ENCODE peak calls at places on chromosomes 5 and 9, in five cellular contexts. G, U, E, B and Q are unnamed samples.

GRCh38 chr9:72537011-72537545 is 15.7 kb downstream of the TMC1 start:
- DNase-seq in G (no peak), U (no peak), E (no peak), B (no peak), Q (no peak)

GRCh38 chr9:97809666-97810344 is 43.2 kb upstream of the FOXE1 start:
- DNase-seq in G (no peak), U (no peak), E (no peak), B (no peak), Q (peak)

GRCh38 chr9:89523948-89524347 is 26.0 kb upstream of the SEMA4D start:
- DNase-seq in G (no peak), U (no peak), E (no peak), B (no peak), Q (no peak)

GRCh38 chr5:156949424-156949823 is 13.6 kb downstream of the TIMD4 start:
- DNase-seq in G (no peak), U (no peak), E (no peak), B (no peak), Q (no peak)

GRCh38 chr5:75668988-75669760 is 48.1 kb downstream of the POC5 start:
- DNase-seq in G (no peak), U (no peak), E (peak), B (peak), Q (peak)

GRCh38 chr5:65611524-65611923 is 12.6 kb downstream of the TRIM23 start:
- DNase-seq in G (no peak), U (no peak), E (no peak), B (peak), Q (no peak)

GRCh38 chr9:92512622-92513021 is 23.2 kb downstream of the ECM2 start:
- DNase-seq in G (no peak), U (no peak), E (no peak), B (no peak), Q (no peak)

GRCh38 chr9:134748637-134749036 is 107.0 kb downstream of the COL5A1 start:
- DNase-seq in G (no peak), U (no peak), E (no peak), B (no peak), Q (no peak)

GRCh38 chr9:124477211-124478013 is 27.2 kb downstream of the ADGRD2 start:
- DNase-seq in G (no peak), U (no peak), E (no peak), B (no peak), Q (no peak)

GRCh38 chr9:96417610-96418073 is 528 bp downstream of the ZNF367 start:
- DNase-seq in G (no peak), U (no peak), E (no peak), B (no peak), Q (peak)

GRCh38 chr5:14101922-14102321 is 41.2 kb upstream of the TRIO start:
- DNase-seq in G (no peak), U (no peak), E (no peak), B (no peak), Q (no peak)

GRCh38 chr5:123708074-123708806 is 196.3 kb downstream of the CSNK1G3 start:
- DNase-seq in G (no peak), U (no peak), E (no peak), B (no peak), Q (peak)

GRCh38 chr9:4489562-4489918 is 728 bp upstream of the SLC1A1 start:
- DNase-seq in G (no peak), U (no peak), E (no peak), B (no peak), Q (no peak)

GRCh38 chr5:65737842-65738241 is 15.8 kb downstream of the NLN start:
- DNase-seq in G (no peak), U (no peak), E (no peak), B (no peak), Q (no peak)

GRCh38 chr5:61059499-61059898 is 102.8 kb downstream of the SMIM15 start:
- DNase-seq in G (no peak), U (no peak), E (no peak), B (no peak), Q (no peak)

GRCh38 chr5:33049845-33050244 is 338.7 kb downstream of the NPR3 start:
- DNase-seq in G (no peak), U (peak), E (no peak), B (peak), Q (peak)

GRCh38 chr9:91948061-91948422 is 2.0 kb downstream of the ROR2 start:
- DNase-seq in G (no peak), U (no peak), E (no peak), B (no peak), Q (no peak)

GRCh38 chr5:10192309-10192708 is 57.4 kb downstream of the ATPSCKMT start:
- DNase-seq in G (no peak), U (no peak), E (no peak), B (no peak), Q (no peak)

GRCh38 chr5:80124519-80124918 is 89.4 kb downstream of the THBS4 start:
- DNase-seq in G (no peak), U (no peak), E (no peak), B (no peak), Q (no peak)

GRCh38 chr9:86944974-86945867 is 2.1 kb downstream of the GAS1 start:
- DNase-seq in G (no peak), U (no peak), E (no peak), B (no peak), Q (no peak)

GRCh38 chr5:127216906-127217675 is 73.5 kb upstream of the MEGF10 start:
- DNase-seq in G (no peak), U (no peak), E (no peak), B (no peak), Q (no peak)

GRCh38 chr5:178115136-178115834 is 2.0 kb downstream of the N4BP3 start:
- DNase-seq in G (peak), U (no peak), E (no peak), B (no peak), Q (no peak)

GRCh38 chr5:172442592-172442991 is 11.7 kb downstream of the SH3PXD2B start:
- DNase-seq in G (no peak), U (no peak), E (no peak), B (no peak), Q (no peak)

GRCh38 chr5:80866372-80866771 is 93.8 kb upstream of the RASGRF2 start:
- DNase-seq in G (no peak), U (no peak), E (no peak), B (no peak), Q (no peak)

GRCh38 chr9:123763910-123764588 is 165.9 kb downstream of the DENND1A start:
- DNase-seq in G (no peak), U (no peak), E (no peak), B (no peak), Q (no peak)

GRCh38 chr5:56737002-56737621 is 78.2 kb upstream of the MAP3K1 start:
- DNase-seq in G (no peak), U (no peak), E (no peak), B (no peak), Q (peak)

GRCh38 chr9:128323786-128324185 is 1.1 kb downstream of the COQ4 start:
- DNase-seq in G (no peak), U (no peak), E (no peak), B (no peak), Q (no peak)

GRCh38 chr5:72109051-72109411 is 1.8 kb downstream of the MAP1B start:
- DNase-seq in G (no peak), U (no peak), E (no peak), B (no peak), Q (no peak)

GRCh38 chr9:95336281-95336680 is 18.8 kb upstream of the FANCC start:
- DNase-seq in G (no peak), U (no peak), E (no peak), B (peak), Q (peak)

GRCh38 chr5:75366787-75367186 is 29.8 kb downstream of the HMGCR start:
- DNase-seq in G (no peak), U (no peak), E (peak), B (no peak), Q (no peak)

GRCh38 chr5:100902406-100903035 is 561 bp downstream of the ST8SIA4 start:
- DNase-seq in G (no peak), U (no peak), E (no peak), B (no peak), Q (peak)

GRCh38 chr9:4674783-4675182 is 4.6 kb upstream of the CDC37L1 start:
- DNase-seq in G (no peak), U (no peak), E (no peak), B (peak), Q (no peak)

GRCh38 chr5:63563008-63563917 is 399.0 kb downstream of the HTR1A start:
- DNase-seq in G (no peak), U (no peak), E (no peak), B (no peak), Q (no peak)

GRCh38 chr9:122374885-122375420 is 4.1 kb downstream of the PTGS1 start:
- DNase-seq in G (no peak), U (no peak), E (no peak), B (no peak), Q (peak)

GRCh38 chr5:73496984-73497457 is 1.2 kb upstream of the BTF3 start:
- DNase-seq in G (no peak), U (peak), E (no peak), B (peak), Q (peak)

GRCh38 chr9:36134761-36135505 is 1.6 kb upstream of the GLIPR2 start:
- DNase-seq in G (peak), U (no peak), E (no peak), B (no peak), Q (no peak)

GRCh38 chr9:110922145-110922544 is 116.1 kb downstream of the LPAR1 start:
- DNase-seq in G (no peak), U (no peak), E (no peak), B (no peak), Q (no peak)

GRCh38 chr5:87845734-87846133 is 422.9 kb downstream of the TMEM161B start:
- DNase-seq in G (no peak), U (no peak), E (no peak), B (no peak), Q (no peak)

DNA sequence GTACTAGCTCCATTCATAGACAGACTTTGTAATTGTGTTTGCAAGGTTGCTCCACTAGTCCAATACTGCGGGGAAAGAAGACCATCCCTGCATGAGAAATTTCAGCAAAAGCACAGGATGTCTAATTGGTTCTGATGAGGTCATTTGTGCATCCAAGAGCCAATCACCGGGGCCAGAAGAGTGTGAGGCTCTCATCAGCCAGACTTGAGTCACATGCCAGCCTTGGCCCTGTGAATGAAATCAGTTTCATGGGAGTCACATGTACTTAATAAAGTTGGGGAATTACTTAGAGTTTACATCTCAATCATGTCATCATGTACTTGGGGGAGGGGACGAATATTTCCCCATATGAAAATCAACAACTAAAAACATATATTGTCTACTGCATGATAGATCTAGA is 1236.0 kb downstream of the MAT2B start:
- DNase-seq in G (no peak), U (no peak), E (no peak), B (no peak), Q (no peak)
- H2AFZ ChIP-seq in G (no peak), U (no peak), E (no peak), B (no peak), Q (no peak)

DNA sequence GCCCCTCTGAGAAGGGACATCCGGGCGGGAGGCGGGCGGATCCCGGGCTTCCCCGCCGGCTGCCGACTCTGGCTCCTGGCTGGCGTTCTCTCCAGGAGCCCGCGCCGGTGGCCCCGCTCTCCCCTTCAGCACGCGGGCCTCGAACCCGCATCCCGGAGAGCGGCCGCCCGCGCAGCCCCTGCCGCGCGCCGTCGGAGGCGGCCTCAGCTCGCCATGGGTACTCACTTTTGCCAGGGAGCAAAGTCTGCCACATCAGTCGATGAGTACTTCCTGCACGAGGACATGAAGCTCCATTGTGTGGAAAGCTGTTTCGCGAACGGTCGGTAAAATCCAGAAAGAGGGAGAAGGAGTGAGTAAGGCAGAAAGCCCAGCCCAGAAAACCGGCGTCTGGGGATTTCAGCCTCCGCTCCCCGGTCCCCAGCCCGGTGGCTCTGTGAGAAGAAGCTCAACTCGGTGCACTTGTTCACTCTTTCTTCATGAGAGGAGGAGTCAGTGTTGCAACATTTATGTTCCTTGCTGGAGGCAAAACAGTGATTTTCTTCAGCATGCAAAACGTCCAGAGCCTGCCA is at the start of gene PRLR:
- DNase-seq in G (no peak), U (no peak), E (no peak), B (peak), Q (no peak)
- TF ChIP-seq EZH2 in G (no peak), U (no peak), E (no peak), B (no peak), Q (peak)

DNA sequence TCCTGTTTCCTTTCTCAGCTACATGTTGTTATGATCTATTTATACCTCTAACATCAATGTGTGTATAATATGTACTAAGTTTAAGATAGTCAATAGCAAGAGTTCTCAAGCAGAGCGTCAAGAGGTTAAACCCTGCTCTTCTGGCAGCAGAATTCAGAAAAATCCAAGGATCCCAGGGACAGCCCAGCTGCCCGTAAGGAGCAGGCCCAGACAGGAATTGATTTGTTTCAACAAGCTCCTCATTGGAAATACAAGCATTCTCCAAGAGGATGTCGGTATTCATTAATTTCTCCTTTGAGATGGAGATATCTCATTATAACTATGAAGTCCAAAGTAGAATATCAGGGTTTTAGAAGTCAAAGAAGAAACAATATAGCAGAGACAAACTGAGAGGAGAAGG is 14.9 kb downstream of the EFNA5 start:
- DNase-seq in G (no peak), U (no peak), E (no peak), B (no peak), Q (peak)
- TF ChIP-seq MAX in G (no peak), U (no peak), E (no peak), B (no peak), Q (no peak)

GRCh38 chr5:132659598-132660493 is 1.9 kb downstream of the IL13 start:
- DNase-seq in G (no peak), U (no peak), E (no peak), B (no peak), Q (no peak)

GRCh38 chr5:132658383-132659302 is 670 bp downstream of the IL13 start:
- DNase-seq in G (no peak), U (no peak), E (no peak), B (no peak), Q (no peak)

GRCh38 chr5:132657676-132658382 is at the start of gene IL13:
- DNase-seq in G (no peak), U (no peak), E (no peak), B (no peak), Q (no peak)

GRCh38 chr5:132655821-132656773 is 1.9 kb upstream of the IL13 start:
- DNase-seq in G (no peak), U (no peak), E (no peak), B (no peak), Q (peak)

GRCh38 chr5:132656774-132657355 is 1.1 kb upstream of the IL13 start:
- DNase-seq in G (no peak), U (no peak), E (no peak), B (no peak), Q (no peak)
- H2AFZ ChIP-seq in G (no peak), U (no peak), E (peak), B (no peak), Q (peak)

GRCh38 chr5:159098285-159099048 is 1.2 kb downstream of the EBF1 start:
- DNase-seq in G (no peak), U (no peak), E (no peak), B (no peak), Q (no peak)

GRCh38 chr5:159095882-159096554 is 3.7 kb downstream of the EBF1 start:
- DNase-seq in G (no peak), U (no peak), E (no peak), B (no peak), Q (no peak)

GRCh38 chr5:159099049-159099760 is 511 bp downstream of the EBF1 start:
- DNase-seq in G (no peak), U (no peak), E (no peak), B (no peak), Q (peak)

GRCh38 chr5:159096555-159097460 is 2.9 kb downstream of the EBF1 start:
- DNase-seq in G (no peak), U (no peak), E (no peak), B (no peak), Q (no peak)

DNA sequence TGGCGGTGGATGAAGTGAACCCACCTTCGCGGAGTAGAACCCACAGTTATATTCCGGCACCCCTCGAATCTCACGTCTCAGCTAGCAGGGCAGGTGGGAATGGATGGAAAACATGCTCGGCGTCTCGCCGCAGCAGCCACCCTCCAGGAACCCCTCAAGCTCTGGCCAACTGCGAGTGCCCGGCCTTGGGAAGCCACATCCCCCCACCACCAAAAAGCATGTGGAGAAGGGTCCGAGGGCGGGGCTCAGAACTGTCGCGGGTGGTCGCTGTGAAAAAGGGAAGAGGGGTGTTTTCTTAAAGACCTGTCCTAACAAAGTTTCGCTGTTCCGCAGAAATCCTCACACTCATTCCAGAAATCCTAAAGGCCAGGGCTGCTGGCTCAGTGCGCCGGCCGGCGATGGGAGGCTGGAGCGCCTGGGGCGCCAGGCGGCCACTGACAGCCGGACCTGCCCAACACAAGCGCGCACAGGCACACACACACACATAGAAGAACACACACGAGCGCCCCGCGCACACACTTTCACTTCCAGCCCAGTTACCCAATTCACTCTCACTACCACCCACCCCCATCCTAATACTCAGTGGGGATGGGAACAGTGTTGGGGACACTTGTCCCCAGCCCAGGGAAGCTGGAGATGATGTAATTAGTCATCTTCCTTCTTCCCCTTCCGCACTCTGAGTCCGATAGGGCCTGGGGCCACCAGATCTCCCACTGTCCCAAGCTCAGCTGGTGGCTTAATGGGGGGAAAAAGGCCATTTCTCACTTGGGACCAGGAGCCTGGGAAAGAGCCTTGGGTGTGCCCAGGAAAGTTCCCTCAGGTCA is 2.0 kb downstream of the EBF1 start:
- DNase-seq in G (no peak), U (no peak), E (no peak), B (no peak), Q (no peak)
- TF ChIP-seq EZH2 in G (peak), U (no peak), E (no peak), B (no peak), Q (peak)

GRCh38 chr5:38697013-38697412 is 140.6 kb upstream of the LIFR start:
- DNase-seq in G (no peak), U (no peak), E (no peak), B (peak), Q (peak)
- TF ChIP-seq MAX in G (no peak), U (no peak), E (no peak), B (no peak), Q (no peak)

GRCh38 chr9:12958708-12959107 is 183.9 kb downstream of the LURAP1L start:
- DNase-seq in G (no peak), U (no peak), E (no peak), B (no peak), Q (no peak)
- H2AFZ ChIP-seq in G (no peak), U (no peak), E (no peak), B (no peak), Q (no peak)